ENCODE peak calls at places on chromosomes 4 and X, in nine cellular contexts. O, U, H, A, Q, J, M, S and C are unnamed samples.
A peak's percentile ranks its signal among the peaks of the same experiment; 100 is the strongest.

GRCh38 chr4:80611366-80611765 is 275.8 kb downstream of the CFAP299 start:
- DNase-seq in O (no peak), U (no peak), H (no peak), A (no peak), Q (no peak), J (no peak), M (no peak), S (no peak), C (no peak)

GRCh38 chr4:109648266-109648996 is 54.8 kb downstream of the CASP6 start:
- DNase-seq in O (no peak), U (no peak), H (no peak), A (no peak), Q (no peak), J (no peak), M (no peak), S (no peak), C (no peak)

GRCh38 chrX:37863728-37864127 is 16.4 kb upstream of the DYNLT3 start:
- DNase-seq in O (no peak), U (no peak), H (no peak), A (no peak), Q (no peak), J (no peak), M (no peak), S (no peak), C (no peak)

GRCh38 chr4:128847074-128847724 is 37.7 kb downstream of the JADE1 start:
- DNase-seq in O (no peak), U (no peak), H (no peak), A (no peak), Q (no peak), J (no peak), M (no peak), S (no peak), C (no peak)

GRCh38 chrX:45445745-45446412 is 245.2 kb upstream of the DIPK2B start:
- DNase-seq in O (no peak), U (no peak), H (no peak), A (no peak), Q (no peak), J (no peak), M (no peak), S (no peak), C (no peak)

GRCh38 chr4:15143551-15143950 is 141.3 kb downstream of the CPEB2 start:
- DNase-seq in O (no peak), U (no peak), H (no peak), A (no peak), Q (no peak), J (no peak), M (no peak), S (no peak), C (no peak)

GRCh38 chr4:65167719-65168118 is 502.6 kb downstream of the EPHA5 start:
- DNase-seq in O (no peak), U (no peak), H (no peak), A (no peak), Q (no peak), J (no peak), M (no peak), S (no peak), C (no peak)

GRCh38 chrX:39854772-39855747 is 242.7 kb downstream of the BCOR start:
- DNase-seq in O (peak; percentile 50), U (no peak), H (no peak), A (no peak), Q (no peak), J (no peak), M (no peak), S (no peak), C (no peak)

GRCh38 chrX:71420686-71421085 is 54.5 kb downstream of the TAF1 start:
- DNase-seq in O (no peak), U (peak; percentile 5), H (no peak), A (no peak), Q (no peak), J (no peak), M (no peak), S (peak; percentile 13), C (no peak)

GRCh38 chrX:25858273-25858880 is 279.8 kb upstream of the MAGEB18 start:
- DNase-seq in O (no peak), U (no peak), H (no peak), A (no peak), Q (no peak), J (no peak), M (no peak), S (no peak), C (no peak)

GRCh38 chrX:136779346-136779781 is 1.4 kb downstream of the ARHGEF6 start:
- DNase-seq in O (no peak), U (no peak), H (no peak), A (no peak), Q (no peak), J (no peak), M (no peak), S (no peak), C (no peak)

GRCh38 chr4:147518846-147519767 is 38.2 kb downstream of the EDNRA start:
- DNase-seq in O (peak; percentile 63), U (peak; percentile 77), H (no peak), A (no peak), Q (peak; percentile 49), J (no peak), M (peak; percentile 41), S (peak; percentile 17), C (no peak)

GRCh38 chrX:56766554-56767412 is 37.7 kb downstream of the NBDY start:
- DNase-seq in O (no peak), U (no peak), H (no peak), A (no peak), Q (no peak), J (no peak), M (no peak), S (no peak), C (no peak)
- H3K27ac ChIP-seq in O (no peak overlapping the region), U (no peak overlapping the region), H (peak overlapping the region; percentile 56), A (no peak overlapping the region), Q (no peak overlapping the region), J (no peak overlapping the region), M (no peak overlapping the region), S (peak overlapping the region; percentile 77), C (peak overlapping the region; percentile 86)

GRCh38 chr4:88599714-88600113 is 7.4 kb downstream of the HERC3 start:
- DNase-seq in O (no peak), U (no peak), H (no peak), A (no peak), Q (no peak), J (no peak), M (no peak), S (no peak), C (no peak)

GRCh38 chr4:88600129-88600849 is 8.0 kb downstream of the HERC3 start:
- DNase-seq in O (no peak), U (no peak), H (no peak), A (no peak), Q (no peak), J (no peak), M (no peak), S (no peak), C (no peak)

GRCh38 chr4:88604978-88605678 is 12.8 kb downstream of the HERC3 start:
- DNase-seq in O (no peak), U (no peak), H (no peak), A (no peak), Q (no peak), J (no peak), M (no peak), S (no peak), C (no peak)

GRCh38 chr4:88597970-88598369 is 5.7 kb downstream of the HERC3 start:
- DNase-seq in O (no peak), U (peak; percentile 36), H (no peak), A (no peak), Q (no peak), J (no peak), M (no peak), S (no peak), C (no peak)

DNA sequence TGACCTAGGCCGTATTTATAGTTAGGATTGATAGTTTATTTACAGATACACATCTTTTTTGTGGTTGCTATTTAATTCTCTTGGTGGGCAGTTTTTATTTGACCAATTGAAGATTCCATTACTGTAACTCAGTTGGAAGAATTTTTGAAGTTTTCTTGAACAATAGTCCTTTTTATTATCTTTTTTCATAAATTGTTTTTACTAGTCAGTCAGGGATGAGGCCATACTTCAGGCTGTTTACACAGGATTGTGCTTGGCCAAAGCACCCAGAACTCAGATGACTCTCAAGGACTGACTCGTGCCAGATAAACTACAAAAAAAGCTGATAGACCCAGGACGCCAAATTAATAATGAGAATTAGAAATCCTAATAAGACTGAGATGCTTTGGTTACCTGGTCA is 7.0 kb downstream of the HERC3 start:
- DNase-seq in O (no peak), U (no peak), H (no peak), A (no peak), Q (no peak), J (no peak), M (no peak), S (no peak), C (no peak)
- H3K4me1 ChIP-seq in O (peaks cover 4% of the 10 kb centered on the region), U (peaks cover 28% of the 10 kb centered on the region), H (no peaks in the 10 kb centered on the region), A (peaks cover 53% of the 10 kb centered on the region), Q (no peaks in the 10 kb centered on the region), J (peaks cover 5% of the 10 kb centered on the region), M (peaks cover 2% of the 10 kb centered on the region), S (peaks cover 42% of the 10 kb centered on the region), C (peaks cover 46% of the 10 kb centered on the region)

GRCh38 chr4:16893141-16893571 is 5.3 kb downstream of the LDB2 start:
- DNase-seq in O (no peak), U (no peak), H (no peak), A (no peak), Q (no peak), J (no peak), M (no peak), S (no peak), C (no peak)

GRCh38 chr4:16890651-16891050 is 7.8 kb downstream of the LDB2 start:
- DNase-seq in O (no peak), U (no peak), H (no peak), A (no peak), Q (no peak), J (no peak), M (no peak), S (no peak), C (no peak)

GRCh38 chr4:16896871-16897270 is 1.6 kb downstream of the LDB2 start:
- DNase-seq in O (no peak), U (no peak), H (no peak), A (no peak), Q (no peak), J (no peak), M (no peak), S (no peak), C (no peak)

GRCh38 chr4:16897351-16897750 is 1.1 kb downstream of the LDB2 start:
- DNase-seq in O (no peak), U (peak; percentile 21), H (no peak), A (no peak), Q (no peak), J (no peak), M (no peak), S (no peak), C (no peak)

DNA sequence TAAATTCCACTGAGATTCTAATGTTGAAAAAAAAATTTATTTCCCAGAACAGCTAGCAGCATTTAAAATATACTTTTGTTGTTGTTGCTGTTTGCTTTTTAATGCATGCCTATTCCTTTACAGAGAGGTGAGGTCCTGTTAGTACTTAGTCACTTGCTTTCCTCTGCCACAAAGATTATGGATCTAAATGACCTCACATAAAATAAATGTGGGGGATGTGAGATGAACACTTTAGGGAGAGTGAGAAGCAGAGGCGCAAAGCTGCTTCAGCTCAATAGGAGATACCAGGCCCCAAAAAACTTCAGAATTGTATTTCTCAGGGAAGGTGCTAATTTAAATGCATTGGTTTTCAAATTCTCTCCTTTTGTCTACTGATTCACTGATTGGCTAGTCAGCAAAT is 4.0 kb downstream of the LDB2 start:
- DNase-seq in O (no peak), U (no peak), H (no peak), A (no peak), Q (no peak), J (no peak), M (no peak), S (no peak), C (no peak)
- H3K27ac ChIP-seq in O (no peak overlapping the region), U (no peak overlapping the region), H (peak overlapping the region; percentile 50), A (no peak overlapping the region), Q (peak overlapping the region; percentile 27), J (no peak overlapping the region), M (no peak overlapping the region), S (no peak overlapping the region), C (peak overlapping the region; percentile 71)

GRCh38 chr4:7909463-7909862 is 30.2 kb downstream of the AFAP1 start:
- DNase-seq in O (no peak), U (no peak), H (no peak), A (no peak), Q (no peak), J (no peak), M (no peak), S (no peak), C (no peak)
- H3K4me1 ChIP-seq in O (peaks cover 5% of the 10 kb centered on the region), U (peaks cover 36% of the 10 kb centered on the region), H (no peaks in the 10 kb centered on the region), A (peaks cover 75% of the 10 kb centered on the region), Q (no peaks in the 10 kb centered on the region), J (peaks cover 37% of the 10 kb centered on the region), M (peaks cover 4% of the 10 kb centered on the region), S (no peaks in the 10 kb centered on the region), C (peaks cover 15% of the 10 kb centered on the region)